ENCODE peak calls at places on chromosome 17, in seven cellular contexts. One of them, this sample, is unnamed.

GRCh38 chr17:1455291-1455747 is 713 bp downstream of the CRK start:
- DNase-seq in EH: peak
- DNase-seq in heart left ventricle: peak
- DNase-seq in ACHN: peak
- DNase-seq in activated T-cell treated with anti-CD3 and anti-CD28 coated beads, Interleukin-2, amount 50 U/mL, for 72 hours: peak
- DNase-seq in DMS 273 treated with DMSO at 0.1 percent for 48 hours: no peak
- DNase-seq in kidney epithelial cell: no peak
- DNase-seq in this sample: peak

GRCh38 chr17:67353929-67354557 is 12.3 kb downstream of the PSMD12 start:
- DNase-seq in heart left ventricle: no peak
- DNase-seq in EH: no peak
- DNase-seq in kidney epithelial cell: no peak
- DNase-seq in activated T-cell treated with anti-CD3 and anti-CD28 coated beads, Interleukin-2, amount 50 U/mL, for 72 hours: no peak
- DNase-seq in ACHN: no peak
- DNase-seq in DMS 273 treated with DMSO at 0.1 percent for 48 hours: no peak
- DNase-seq in this sample: no peak

GRCh38 chr17:19720631-19721426 is 4.4 kb upstream of the SLC47A2 start:
- DNase-seq in activated T-cell treated with anti-CD3 and anti-CD28 coated beads, Interleukin-2, amount 50 U/mL, for 72 hours: no peak
- DNase-seq in kidney epithelial cell: no peak
- DNase-seq in ACHN: peak
- DNase-seq in EH: no peak
- DNase-seq in heart left ventricle: no peak
- DNase-seq in DMS 273 treated with DMSO at 0.1 percent for 48 hours: no peak
- DNase-seq in this sample: no peak

GRCh38 chr17:10702574-10702973 is 5.2 kb downstream of the ADPRM start:
- DNase-seq in activated T-cell treated with anti-CD3 and anti-CD28 coated beads, Interleukin-2, amount 50 U/mL, for 72 hours: no peak
- DNase-seq in kidney epithelial cell: no peak
- DNase-seq in heart left ventricle: no peak
- DNase-seq in DMS 273 treated with DMSO at 0.1 percent for 48 hours: no peak
- DNase-seq in ACHN: peak
- DNase-seq in EH: peak
- DNase-seq in this sample: no peak

GRCh38 chr17:47231334-47231733 is 22.2 kb downstream of the MYL4 start:
- DNase-seq in activated T-cell treated with anti-CD3 and anti-CD28 coated beads, Interleukin-2, amount 50 U/mL, for 72 hours: no peak
- DNase-seq in kidney epithelial cell: no peak
- DNase-seq in heart left ventricle: no peak
- DNase-seq in EH: no peak
- DNase-seq in DMS 273 treated with DMSO at 0.1 percent for 48 hours: no peak
- DNase-seq in ACHN: no peak
- DNase-seq in this sample: no peak

GRCh38 chr17:59884861-59885260 is 7.9 kb downstream of the TUBD1 start:
- DNase-seq in DMS 273 treated with DMSO at 0.1 percent for 48 hours: no peak
- DNase-seq in kidney epithelial cell: no peak
- DNase-seq in EH: no peak
- DNase-seq in ACHN: no peak
- DNase-seq in heart left ventricle: no peak
- DNase-seq in activated T-cell treated with anti-CD3 and anti-CD28 coated beads, Interleukin-2, amount 50 U/mL, for 72 hours: no peak
- DNase-seq in this sample: no peak

GRCh38 chr17:17682293-17682736 is 1.1 kb downstream of the RAI1 start:
- DNase-seq in EH: peak
- DNase-seq in kidney epithelial cell: no peak
- DNase-seq in activated T-cell treated with anti-CD3 and anti-CD28 coated beads, Interleukin-2, amount 50 U/mL, for 72 hours: peak
- DNase-seq in DMS 273 treated with DMSO at 0.1 percent for 48 hours: no peak
- DNase-seq in ACHN: peak
- DNase-seq in heart left ventricle: peak
- DNase-seq in this sample: peak

GRCh38 chr17:77089118-77089477 is 51.7 kb upstream of the SEC14L1 start:
- DNase-seq in heart left ventricle: no peak
- DNase-seq in activated T-cell treated with anti-CD3 and anti-CD28 coated beads, Interleukin-2, amount 50 U/mL, for 72 hours: no peak
- DNase-seq in DMS 273 treated with DMSO at 0.1 percent for 48 hours: no peak
- DNase-seq in ACHN: peak
- DNase-seq in EH: peak
- DNase-seq in kidney epithelial cell: no peak
- DNase-seq in this sample: no peak

GRCh38 chr17:37450090-37450489 is 39.6 kb upstream of the DUSP14 start:
- DNase-seq in DMS 273 treated with DMSO at 0.1 percent for 48 hours: no peak
- DNase-seq in activated T-cell treated with anti-CD3 and anti-CD28 coated beads, Interleukin-2, amount 50 U/mL, for 72 hours: no peak
- DNase-seq in kidney epithelial cell: no peak
- DNase-seq in ACHN: no peak
- DNase-seq in EH: no peak
- DNase-seq in heart left ventricle: no peak
- DNase-seq in this sample: no peak

GRCh38 chr17:3818786-3819185 is 17.8 kb upstream of the ITGAE start:
- DNase-seq in ACHN: peak
- DNase-seq in heart left ventricle: no peak
- DNase-seq in EH: peak
- DNase-seq in activated T-cell treated with anti-CD3 and anti-CD28 coated beads, Interleukin-2, amount 50 U/mL, for 72 hours: no peak
- DNase-seq in DMS 273 treated with DMSO at 0.1 percent for 48 hours: no peak
- DNase-seq in kidney epithelial cell: no peak
- DNase-seq in this sample: no peak

GRCh38 chr17:1577186-1577585 is 14.6 kb upstream of the PITPNA start:
- DNase-seq in heart left ventricle: peak
- DNase-seq in activated T-cell treated with anti-CD3 and anti-CD28 coated beads, Interleukin-2, amount 50 U/mL, for 72 hours: no peak
- DNase-seq in kidney epithelial cell: no peak
- DNase-seq in DMS 273 treated with DMSO at 0.1 percent for 48 hours: no peak
- DNase-seq in ACHN: peak
- DNase-seq in EH: peak
- DNase-seq in this sample: peak

GRCh38 chr17:42937712-42938596 is 26.3 kb downstream of the AARSD1 start:
- DNase-seq in DMS 273 treated with DMSO at 0.1 percent for 48 hours: peak
- DNase-seq in activated T-cell treated with anti-CD3 and anti-CD28 coated beads, Interleukin-2, amount 50 U/mL, for 72 hours: peak
- DNase-seq in ACHN: peak
- DNase-seq in EH: peak
- DNase-seq in heart left ventricle: peak
- DNase-seq in kidney epithelial cell: no peak
- DNase-seq in this sample: peak